ENCODE peak calls at places on chromosomes 5 and 9, in ten cellular contexts. K, B, T, O, I, N, R, P, M and A are unnamed samples.

GRCh38 chr9:77841739-77842386 is 189.7 kb downstream of the GNAQ start:
- DNase-seq in M (no peak), P (no peak), I (no peak), T (no peak), R (no peak), N (no peak), B (no peak), K (no peak), O (no peak), A (peak; percentile 46)

GRCh38 chr5:140555747-140556312 is 1.4 kb downstream of the SRA1 start:
- DNase-seq in P (no peak), T (no peak), K (no peak), I (no peak), R (no peak), O (no peak), B (no peak), M (no peak), N (no peak), A (no peak)

GRCh38 chr9:124208571-124208970 is 49.2 kb upstream of the NEK6 start:
- DNase-seq in R (no peak), B (no peak), K (no peak), I (no peak), O (no peak), N (no peak), T (no peak), M (no peak), P (peak; percentile 55), A (no peak)

GRCh38 chr5:177295929-177296328 is 7.6 kb downstream of the RAB24 start:
- DNase-seq in K (no peak), R (no peak), N (no peak), O (no peak), I (no peak), B (no peak), M (no peak), T (no peak), P (peak; percentile 60), A (no peak)

GRCh38 chr5:14297697-14298096 is 154.6 kb downstream of the TRIO start:
- DNase-seq in R (no peak), K (no peak), O (no peak), T (no peak), B (no peak), P (no peak), M (no peak), N (no peak), I (no peak), A (no peak)

GRCh38 chr9:99305820-99306811 is 84.0 kb downstream of the SEC61B start:
- DNase-seq in N (no peak), R (no peak), O (no peak), M (no peak), K (no peak), T (no peak), I (no peak), B (no peak), P (no peak), A (no peak)

GRCh38 chr9:13626601-13627000 is 347.1 kb upstream of the MPDZ start:
- DNase-seq in P (no peak), O (no peak), T (no peak), N (no peak), M (no peak), B (no peak), R (no peak), I (no peak), K (no peak), A (no peak)

GRCh38 chr5:61151893-61152292 is 10.4 kb downstream of the SMIM15 start:
- DNase-seq in N (no peak), P (no peak), I (no peak), T (no peak), B (no peak), O (no peak), K (no peak), R (no peak), M (no peak), A (no peak)

GRCh38 chr5:159833088-159833487 is 83.2 kb upstream of the ADRA1B start:
- DNase-seq in K (no peak), B (no peak), T (no peak), I (no peak), P (no peak), R (no peak), N (peak; percentile 40), M (peak; percentile 73), O (no peak), A (no peak)

GRCh38 chr5:177188775-177189174 is 55.2 kb downstream of the NSD1 start:
- DNase-seq in K (no peak), R (no peak), T (no peak), P (no peak), B (no peak), M (no peak), N (no peak), I (no peak), O (no peak), A (no peak)

GRCh38 chr9:86946712-86947145 is 577 bp downstream of the GAS1 start:
- DNase-seq in P (peak; percentile 78), M (no peak), R (no peak), O (no peak), N (no peak), B (peak; percentile 69), T (peak; percentile 81), K (peak; percentile 66), I (no peak), A (peak; percentile 72)

GRCh38 chr9:111937781-111938426 is 41.3 kb downstream of the UGCG start:
- DNase-seq in K (peak; percentile 90), B (no peak), N (no peak), M (no peak), T (no peak), O (peak; percentile 72), P (peak; percentile 82), I (peak; percentile 20), R (no peak), A (peak; percentile 42)

GRCh38 chr9:23858234-23858633 is 32.2 kb upstream of the ELAVL2 start:
- DNase-seq in T (no peak), P (no peak), N (no peak), I (no peak), K (no peak), B (no peak), R (no peak), O (no peak), M (no peak), A (no peak)

GRCh38 chr9:4420351-4420750 is 69.9 kb upstream of the SLC1A1 start:
- DNase-seq in O (peak; percentile 48), K (no peak), P (no peak), N (no peak), B (no peak), T (no peak), R (no peak), I (no peak), M (no peak), A (no peak)

GRCh38 chr9:33133186-33133585 is 34.0 kb downstream of the B4GALT1 start:
- DNase-seq in P (peak; percentile 10), K (no peak), O (no peak), M (no peak), I (no peak), B (no peak), R (no peak), T (no peak), N (no peak), A (no peak)

GRCh38 chr5:124655211-124655880 is 91.1 kb downstream of the ZNF608 start:
- DNase-seq in O (no peak), N (no peak), B (peak; percentile 10), T (no peak), R (no peak), M (no peak), I (no peak), K (peak; percentile 73), P (no peak), A (peak; percentile 70)

GRCh38 chr5:15522141-15522540 is 22.2 kb downstream of the FBXL7 start:
- DNase-seq in T (no peak), O (no peak), K (no peak), B (peak; percentile 13), N (no peak), P (no peak), M (no peak), I (no peak), R (no peak), A (no peak)